ENCODE peak calls at places on chromosomes 12 and 14, in ten cellular contexts. J is Calu3, B is AG04450, K is heart left ventricle, F is GM23338, N is GM10248, H is Panc1, D is ovary, R is tibial artery, O is endodermal cell. V is an unnamed sample.

GRCh38 chr14:24145700-24146621 is at the start of gene PSME2:
- DNase-seq in H (no peak), J (no peak), N (no peak), K (no peak), F (no peak), B (peak), D (no peak), O (no peak), R (no peak), V (no peak)

GRCh38 chr12:19025582-19025981 is 104.0 kb upstream of the PLEKHA5 start:
- DNase-seq in O (no peak), H (no peak), K (no peak), D (no peak), B (no peak), J (no peak), F (no peak), N (no peak), R (no peak), V (no peak)

GRCh38 chr14:93017341-93017797 is 94.4 kb downstream of the CHGA start:
- DNase-seq in O (no peak), H (no peak), D (no peak), N (no peak), B (no peak), F (no peak), K (peak), R (no peak), J (no peak), V (peak)

GRCh38 chr14:77026166-77026929 is 2.2 kb downstream of the IRF2BPL start:
- DNase-seq in B (no peak), N (no peak), D (peak), F (peak), O (peak), H (no peak), K (peak), R (peak), J (no peak), V (peak)

GRCh38 chr12:25395227-25395626 is 144.5 kb upstream of the KRAS start:
- DNase-seq in H (no peak), J (no peak), B (no peak), F (no peak), O (no peak), N (no peak), K (no peak), R (no peak), D (no peak), V (no peak)

GRCh38 chr14:72883963-72884362 is 9.9 kb downstream of the DPF3 start:
- DNase-seq in R (no peak), J (no peak), B (no peak), H (no peak), K (no peak), F (peak), O (peak), D (no peak), N (peak), V (no peak)

GRCh38 chr12:117361312-117361670 is at the start of gene NOS1:
- DNase-seq in O (peak), H (no peak), R (no peak), N (no peak), D (no peak), J (no peak), B (no peak), K (no peak), F (peak), V (no peak)

GRCh38 chr12:103269962-103270361 is 225.8 kb downstream of the C12orf42 start:
- DNase-seq in B (no peak), R (no peak), H (no peak), N (no peak), J (no peak), F (no peak), D (no peak), O (no peak), K (no peak), V (no peak)

GRCh38 chr14:105060751-105061427 is 4.3 kb downstream of the GPR132 start:
- DNase-seq in R (no peak), F (no peak), O (peak), J (no peak), K (peak), H (no peak), B (no peak), D (no peak), N (no peak), V (peak)

GRCh38 chr14:88695873-88696272 is 96.9 kb downstream of the EML5 start:
- DNase-seq in J (no peak), O (no peak), F (no peak), N (no peak), R (no peak), H (no peak), B (no peak), K (no peak), D (no peak), V (no peak)

GRCh38 chr12:57549909-57550627 is at the start of gene KIF5A:
- DNase-seq in N (peak), D (no peak), K (no peak), O (peak), H (no peak), F (peak), R (peak), B (no peak), J (no peak), V (no peak)

GRCh38 chr12:27119797-27120196 is 37.4 kb upstream of the C12orf71 start:
- DNase-seq in J (no peak), H (no peak), R (no peak), K (no peak), F (peak), B (no peak), D (no peak), O (peak), N (no peak), V (no peak)

DNA sequence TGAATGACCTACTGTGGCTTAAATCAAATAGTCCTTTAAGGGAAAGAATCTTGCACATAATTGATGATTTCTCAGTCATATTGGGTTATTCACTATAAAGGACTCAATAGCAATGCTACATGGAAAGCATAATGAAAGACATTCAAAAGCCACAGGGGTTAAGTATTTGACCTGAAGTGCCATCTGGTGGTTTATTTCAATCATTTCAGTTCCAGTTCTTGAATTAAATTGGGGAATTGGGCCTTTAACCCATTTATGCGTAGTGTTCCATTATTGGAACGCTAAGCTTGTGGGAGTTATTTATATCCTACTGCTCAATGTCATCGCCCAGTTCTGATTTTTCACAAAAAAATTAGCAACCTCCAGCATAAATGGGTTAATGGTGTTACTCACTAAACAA is 41.3 kb upstream of the C12orf71 start:
- DNase-seq in O (no peak), D (no peak), H (no peak), K (no peak), B (no peak), N (peak), F (peak), J (no peak), R (no peak), V (no peak)
- TF ChIP-seq CTCF in O (peak), D (no peak), H (peak), K (peak), B (no peak), N (no peak), F (peak), J (no peak), R (no peak), V (peak)

GRCh38 chr14:66105819-66106218 is 380.4 kb upstream of the CCDC196 start:
- DNase-seq in K (no peak), D (no peak), N (no peak), R (no peak), H (no peak), B (no peak), O (no peak), F (no peak), J (no peak), V (no peak)

GRCh38 chr14:66104486-66104885 is 381.7 kb upstream of the CCDC196 start:
- DNase-seq in K (no peak), R (no peak), B (no peak), N (no peak), D (no peak), H (no peak), J (no peak), F (peak), O (peak), V (no peak)

GRCh38 chr14:66114071-66114470 is 372.1 kb upstream of the CCDC196 start:
- DNase-seq in D (no peak), R (no peak), J (no peak), N (no peak), K (no peak), H (no peak), O (no peak), B (no peak), F (peak), V (no peak)

GRCh38 chr14:66111891-66112290 is 374.3 kb upstream of the CCDC196 start:
- DNase-seq in K (no peak), R (no peak), N (no peak), H (no peak), J (no peak), B (no peak), F (no peak), D (no peak), O (no peak), V (no peak)

GRCh38 chr14:66109426-66109825 is 376.7 kb upstream of the CCDC196 start:
- DNase-seq in R (no peak), F (peak), J (no peak), B (no peak), O (no peak), D (no peak), H (no peak), K (no peak), N (no peak), V (no peak)
- TF ChIP-seq CTCF in R (no peak), F (no peak), J (no peak), B (no peak), O (no peak), D (no peak), H (no peak), K (no peak), N (no peak), V (no peak)

GRCh38 chr14:102491366-102491765 is 18.2 kb downstream of the ANKRD9 start:
- DNase-seq in R (no peak), N (no peak), O (peak), K (no peak), D (no peak), F (no peak), H (no peak), J (no peak), B (no peak), V (no peak)
- TF ChIP-seq CTCF in R (no peak), N (no peak), O (no peak), K (no peak), D (no peak), F (no peak), H (no peak), J (no peak), B (no peak), V (no peak)

DNA sequence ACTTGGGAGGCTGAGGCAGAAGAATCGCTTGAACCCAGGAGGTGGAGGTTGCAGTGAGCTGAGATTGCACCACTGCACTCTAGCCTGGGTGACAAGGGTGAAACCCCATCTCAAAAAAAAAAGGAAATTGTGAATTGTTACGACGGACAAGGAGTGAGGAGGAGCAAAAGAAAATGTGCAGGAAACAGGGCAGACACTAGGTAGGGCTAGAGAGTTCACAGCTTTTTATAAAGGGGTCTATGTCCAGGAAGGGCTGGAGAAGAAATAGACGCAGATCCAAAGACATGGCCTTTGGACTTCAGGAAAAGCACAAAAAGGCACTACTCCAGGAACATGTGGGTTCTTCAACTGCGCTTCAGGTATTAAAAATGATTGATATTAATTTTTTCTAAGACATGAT is 34.4 kb downstream of the ATG14 start:
- DNase-seq in O (no peak), J (no peak), N (no peak), B (no peak), F (peak), D (no peak), K (no peak), H (no peak), R (no peak), V (no peak)
- TF ChIP-seq CTCF in O (peak), J (no peak), N (no peak), B (no peak), F (peak), D (no peak), K (no peak), H (no peak), R (no peak), V (no peak)

DNA sequence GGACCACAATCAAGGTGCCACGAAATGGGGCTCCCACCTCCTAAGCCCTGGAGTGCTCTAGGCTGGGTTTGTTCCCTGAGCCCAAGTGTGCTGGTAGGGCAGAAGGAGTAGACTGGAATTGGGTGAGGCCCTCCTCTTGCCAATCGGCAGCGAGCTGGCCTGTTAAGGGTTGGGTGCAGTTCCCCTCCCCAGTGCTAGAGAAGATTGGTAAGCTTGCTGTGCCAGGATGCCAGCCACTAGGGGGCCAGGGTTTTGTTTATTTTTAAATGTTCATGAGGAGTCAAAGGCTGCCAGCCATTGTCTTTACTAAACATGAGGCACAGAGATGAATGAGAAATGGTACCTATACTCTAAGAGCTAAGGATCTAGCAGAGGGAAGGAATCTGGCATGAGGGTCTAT is 79.7 kb downstream of the SPTB start:
- DNase-seq in R (no peak), H (no peak), B (no peak), F (peak), J (peak), D (no peak), K (peak), O (peak), N (no peak), V (peak)
- TF ChIP-seq CTCF in R (peak), H (no peak), B (peak), F (peak), J (peak), D (no peak), K (peak), O (peak), N (no peak), V (peak)

GRCh38 chr12:96015672-96016071 is 19.5 kb upstream of the HAL start:
- DNase-seq in D (no peak), N (no peak), O (peak), H (no peak), K (no peak), B (no peak), J (peak), R (no peak), F (peak), V (peak)
- TF ChIP-seq CTCF in D (no peak), N (no peak), O (peak), H (peak), K (peak), B (peak), J (peak), R (no peak), F (peak), V (peak)

DNA sequence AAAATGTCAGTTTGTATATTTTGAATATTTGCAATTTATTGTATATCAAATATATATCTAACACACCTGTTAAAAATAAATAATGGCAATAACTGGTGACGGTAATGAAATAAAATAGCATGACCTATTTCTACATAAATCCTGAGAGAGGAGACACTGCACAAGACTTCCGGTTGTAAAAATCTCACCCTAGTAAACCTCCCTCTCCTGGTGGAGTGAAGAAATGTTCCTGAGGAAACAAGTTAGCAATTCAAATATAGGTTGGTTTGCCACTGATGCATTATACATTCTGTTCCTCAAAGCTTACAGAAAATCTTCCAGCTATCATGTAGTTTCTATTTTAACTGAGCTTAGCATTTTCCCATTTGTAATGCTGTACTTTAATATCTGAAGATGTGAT is 166.2 kb upstream of the SYT10 start:
- DNase-seq in D (no peak), K (no peak), H (no peak), N (no peak), F (peak), J (peak), R (no peak), O (no peak), B (no peak), V (no peak)
- TF ChIP-seq CTCF in D (no peak), K (peak), H (peak), N (no peak), F (peak), J (peak), R (peak), O (peak), B (no peak), V (peak)